ENCODE peak calls at places on chromosome 7, in seven cellular contexts. C, J, E, Y, Q, X and G are unnamed samples.

GRCh38 chr7:70632400-70632799 is 499.5 kb upstream of the GALNT17 start:
- DNase-seq in C (no peak), E (no peak), Q (no peak), J (no peak), Y (no peak), X (no peak), G (no peak)

GRCh38 chr7:50661345-50662058 is 96.3 kb upstream of the DDC start:
- DNase-seq in Q (peak; percentile 83), E (no peak), X (no peak), C (no peak), J (no peak), Y (no peak), G (no peak)

GRCh38 chr7:16071246-16071857 is 350.0 kb downstream of the CRPPA start:
- DNase-seq in J (peak; percentile 25), E (peak; percentile 42), Q (peak; percentile 72), Y (peak; percentile 89), C (peak; percentile 83), X (no peak), G (no peak)

GRCh38 chr7:98354052-98354451 is 46.8 kb downstream of the BAIAP2L1 start:
- DNase-seq in X (no peak), E (no peak), C (peak; percentile 31), Q (no peak), J (no peak), Y (no peak), G (no peak)

GRCh38 chr7:20264623-20265022 is 47.4 kb upstream of the MACC1 start:
- DNase-seq in Q (no peak), E (no peak), X (no peak), Y (no peak), C (no peak), J (no peak), G (no peak)

GRCh38 chr7:18206331-18206730 is 178.7 kb upstream of the PRPS1L1 start:
- DNase-seq in E (no peak), X (no peak), Y (no peak), J (no peak), Q (no peak), C (no peak), G (no peak)

GRCh38 chr7:45239486-45239885 is 81.9 kb downstream of the RAMP3 start:
- DNase-seq in C (peak; percentile 86), J (peak; percentile 69), E (peak; percentile 82), Q (no peak), X (no peak), Y (peak; percentile 16), G (no peak)

GRCh38 chr7:55286666-55287065 is 78.5 kb upstream of the LANCL2 start:
- DNase-seq in X (no peak), J (no peak), Q (no peak), Y (no peak), C (no peak), E (no peak), G (no peak)

GRCh38 chr7:28293529-28293835 is 112.9 kb upstream of the JAZF1 start:
- DNase-seq in J (no peak), C (peak; percentile 60), X (no peak), Q (no peak), Y (no peak), E (peak; percentile 17), G (no peak)

GRCh38 chr7:38580485-38580884 is 50.7 kb downstream of the AMPH start:
- DNase-seq in Y (no peak), C (no peak), J (no peak), Q (no peak), E (no peak), X (no peak), G (no peak)

GRCh38 chr7:103065666-103066065 is 8.9 kb downstream of the FBXL13 start:
- DNase-seq in Q (peak; percentile 42), Y (peak; percentile 42), J (no peak), C (peak; percentile 62), X (peak; percentile 38), E (peak; percentile 13), G (no peak)

GRCh38 chr7:156680281-156680680 is 39.7 kb downstream of the RNF32 start:
- DNase-seq in Q (no peak), E (peak; percentile 78), X (no peak), C (no peak), Y (no peak), J (peak; percentile 78), G (no peak)

GRCh38 chr7:155683714-155684113 is 39.3 kb downstream of the RBM33 start:
- DNase-seq in X (no peak), J (no peak), Y (no peak), C (no peak), E (no peak), Q (no peak), G (no peak)

GRCh38 chr7:30812676-30813075 is 41.5 kb downstream of the MINDY4 start:
- DNase-seq in J (no peak), Q (no peak), E (no peak), X (peak; percentile 3), C (no peak), Y (no peak), G (no peak)

GRCh38 chr7:127251458-127252379 is 1.0 kb downstream of the GRM8 start:
- DNase-seq in J (no peak), Q (peak; percentile 61), E (no peak), X (peak; percentile 35), Y (peak; percentile 9), C (no peak), G (peak; percentile 69)

DNA sequence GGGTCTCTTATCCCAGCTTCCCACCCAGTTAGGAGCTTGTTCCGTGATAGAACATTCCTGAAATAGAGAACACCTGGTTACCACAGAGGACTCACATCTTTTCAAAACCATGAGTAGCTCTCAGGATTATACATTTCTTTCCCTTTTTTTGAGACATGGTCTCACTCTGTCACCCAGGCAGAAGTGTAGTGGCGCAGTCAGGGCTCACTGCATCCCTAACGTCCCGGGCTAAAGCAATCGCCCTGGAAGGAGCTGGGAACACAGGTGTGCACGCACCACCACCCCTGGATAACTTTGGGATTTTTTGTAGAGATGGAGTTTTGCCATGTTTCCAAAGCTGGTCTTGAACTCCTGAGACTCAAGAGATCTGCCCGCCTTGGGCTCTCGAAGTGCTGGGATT is 144.0 kb downstream of the RNF216 start:
- DNase-seq in X (no peak), E (no peak), Y (no peak), C (no peak), J (no peak), Q (no peak), G (no peak)
- H3K36me3 ChIP-seq in X (no peaks in the 10 kb centered on the region), E (peaks cover 2% of the 10 kb centered on the region), Y (peaks cover 16% of the 10 kb centered on the region), C (peaks cover 23% of the 10 kb centered on the region), J (peaks cover 6% of the 10 kb centered on the region), Q (peaks cover 2% of the 10 kb centered on the region), G (peaks cover 6% of the 10 kb centered on the region)

GRCh38 chr7:601573-602340 is 82.1 kb upstream of the PDGFA start:
- DNase-seq in X (peak; percentile 46), C (no peak), E (peak; percentile 38), Q (no peak), J (no peak), Y (peak; percentile 14), G (peak; percentile 90)

GRCh38 chr7:604038-604883 is 84.6 kb upstream of the PDGFA start:
- DNase-seq in Y (peak; percentile 86), J (peak; percentile 86), C (no peak), Q (no peak), X (peak; percentile 71), E (peak; percentile 89), G (peak; percentile 95)

GRCh38 chr7:600935-601334 is 81.3 kb upstream of the PDGFA start:
- DNase-seq in Y (no peak), E (no peak), Q (no peak), C (no peak), J (no peak), X (no peak), G (peak; percentile 72)

GRCh38 chr7:603152-603941 is 83.7 kb upstream of the PDGFA start:
- DNase-seq in C (no peak), J (no peak), X (no peak), Y (no peak), E (no peak), Q (no peak), G (peak; percentile 71)

GRCh38 chr7:602341-603141 is 82.9 kb upstream of the PDGFA start:
- DNase-seq in Y (no peak), C (no peak), E (no peak), J (no peak), X (no peak), Q (no peak), G (peak; percentile 83)
- H3K9ac ChIP-seq in Y (no peak overlapping the region), C (no peak overlapping the region), E (no peak overlapping the region), J (peak overlapping the region; percentile 27), X (peak overlapping the region; percentile 56), Q (no peak overlapping the region), G (no peak overlapping the region)

DNA sequence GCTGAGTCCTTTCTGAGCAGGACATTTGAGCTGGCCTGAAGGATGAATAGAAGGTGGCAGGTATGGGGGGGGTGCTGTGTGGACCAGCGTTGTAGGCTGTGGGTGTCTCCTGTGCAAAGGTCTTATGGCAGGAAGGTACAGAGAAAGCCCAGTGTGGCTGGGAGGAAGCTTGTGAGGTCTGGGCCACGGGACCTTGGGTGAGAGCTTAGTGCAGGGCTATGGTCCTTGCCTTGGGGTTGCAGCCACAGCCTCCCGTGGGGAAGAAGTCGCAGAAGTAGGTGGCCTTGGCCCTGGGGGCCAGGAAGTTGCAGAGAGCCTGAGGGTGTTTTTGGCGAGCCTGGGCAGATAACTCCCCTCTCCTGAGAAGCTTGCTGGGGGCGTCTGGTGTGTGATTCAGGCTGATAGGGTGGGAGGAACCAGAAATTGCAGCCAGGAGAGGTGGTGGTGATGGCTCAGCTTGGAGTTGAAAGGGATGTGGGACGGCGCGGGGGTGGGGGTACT is 172.0 kb upstream of the TNRC18 start:
- DNase-seq in J (peak; percentile 69), C (peak; percentile 49), Y (no peak), E (peak; percentile 79), X (no peak), Q (no peak), G (no peak)
- H3K4me1 ChIP-seq in J (peaks cover 46% of the 10 kb centered on the region), C (peaks cover 52% of the 10 kb centered on the region), Y (peaks cover 43% of the 10 kb centered on the region), E (peaks cover 31% of the 10 kb centered on the region), X (peaks cover 19% of the 10 kb centered on the region), Q (no peaks in the 10 kb centered on the region), G (peaks cover 20% of the 10 kb centered on the region)

GRCh38 chr7:134940711-134941110 is 45.6 kb upstream of the AGBL3 start:
- DNase-seq in X (no peak), C (no peak), Y (no peak), J (no peak), E (no peak), Q (no peak), G (no peak)

GRCh38 chr7:134941947-134942346 is 44.4 kb upstream of the AGBL3 start:
- DNase-seq in X (no peak), Y (no peak), J (no peak), E (no peak), C (no peak), Q (no peak), G (no peak)

GRCh38 chr7:134939136-134939535 is 47.2 kb upstream of the AGBL3 start:
- DNase-seq in C (no peak), Q (no peak), X (no peak), E (no peak), J (no peak), Y (no peak), G (no peak)

GRCh38 chr7:134942690-134943466 is 43.4 kb upstream of the AGBL3 start:
- DNase-seq in C (no peak), J (no peak), X (no peak), Q (no peak), Y (no peak), E (no peak), G (no peak)

DNA sequence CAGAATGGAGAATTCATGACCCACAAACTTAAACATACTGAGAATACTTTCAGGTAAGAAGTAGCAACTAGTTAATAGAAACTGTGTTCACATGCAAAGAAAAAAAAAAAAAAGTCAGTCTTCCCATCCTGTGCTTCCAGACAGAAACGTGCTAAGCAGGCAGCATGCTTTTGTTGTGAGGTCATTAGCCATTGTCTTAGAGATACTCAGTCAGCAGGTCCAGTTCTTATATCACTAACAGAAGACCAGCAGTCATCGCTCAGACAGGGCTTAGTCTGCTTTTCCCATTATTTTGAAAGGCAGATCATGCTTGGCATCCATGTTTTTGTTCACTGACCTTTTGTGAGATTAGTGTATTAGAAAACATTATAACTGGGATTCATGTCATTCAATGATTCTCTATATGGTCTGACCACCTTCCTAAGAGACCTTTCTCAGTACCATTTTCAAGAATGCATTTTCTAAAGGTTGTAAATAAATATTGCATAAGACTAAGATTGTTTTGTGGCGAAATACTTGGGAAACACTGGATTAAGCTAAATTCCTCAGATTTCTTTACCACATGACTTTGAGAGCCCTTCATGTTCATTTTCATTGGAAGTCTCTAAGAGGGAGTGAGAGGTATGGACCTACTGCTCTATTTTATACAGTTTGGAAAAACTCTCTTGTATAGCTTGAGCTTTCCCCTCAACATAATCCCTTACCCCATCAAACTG is 45.0 kb upstream of the AGBL3 start:
- DNase-seq in E (peak; percentile 94), Y (peak; percentile 72), J (peak; percentile 91), X (no peak), C (peak; percentile 29), Q (no peak), G (no peak)
- H3K36me3 ChIP-seq in E (no peaks in the 10 kb centered on the region), Y (peaks cover 74% of the 10 kb centered on the region), J (peaks cover 76% of the 10 kb centered on the region), X (no peaks in the 10 kb centered on the region), C (no peaks in the 10 kb centered on the region), Q (no peaks in the 10 kb centered on the region), G (no peaks in the 10 kb centered on the region)